ENCODE peak calls at places on chromosomes 12 and 14, in seven cellular contexts. One of them, this sample, is unnamed.

GRCh38 chr12:112350593-112351592 is 31.3 kb downstream of the HECTD4 start:
- DNase-seq in upper lobe of left lung: no peak
- DNase-seq in CD4-positive, CD25-positive, alpha-beta regulatory T cell: no peak
- DNase-seq in prostate gland: peak
- DNase-seq in substantia nigra: no peak
- DNase-seq in WERI-Rb-1: no peak
- DNase-seq in psoas muscle: no peak
- DNase-seq in this sample: no peak

GRCh38 chr12:16586350-16587109 is 19.4 kb downstream of the LMO3 start:
- DNase-seq in psoas muscle: no peak
- DNase-seq in substantia nigra: no peak
- DNase-seq in upper lobe of left lung: no peak
- DNase-seq in CD4-positive, CD25-positive, alpha-beta regulatory T cell: no peak
- DNase-seq in prostate gland: no peak
- DNase-seq in WERI-Rb-1: no peak
- DNase-seq in this sample: peak

GRCh38 chr14:87149583-87150354 is 843.2 kb downstream of the GALC start:
- DNase-seq in prostate gland: no peak
- DNase-seq in upper lobe of left lung: no peak
- DNase-seq in substantia nigra: no peak
- DNase-seq in psoas muscle: no peak
- DNase-seq in CD4-positive, CD25-positive, alpha-beta regulatory T cell: no peak
- DNase-seq in WERI-Rb-1: no peak
- DNase-seq in this sample: no peak

GRCh38 chr14:61296707-61297502 is 15.8 kb upstream of the TMEM30B start:
- DNase-seq in WERI-Rb-1: no peak
- DNase-seq in substantia nigra: no peak
- DNase-seq in upper lobe of left lung: no peak
- DNase-seq in CD4-positive, CD25-positive, alpha-beta regulatory T cell: peak
- DNase-seq in psoas muscle: no peak
- DNase-seq in prostate gland: no peak
- DNase-seq in this sample: no peak

GRCh38 chr14:104680806-104681688 is 8.4 kb upstream of the INF2 start:
- DNase-seq in WERI-Rb-1: peak
- DNase-seq in CD4-positive, CD25-positive, alpha-beta regulatory T cell: no peak
- DNase-seq in substantia nigra: peak
- DNase-seq in psoas muscle: peak
- DNase-seq in upper lobe of left lung: peak
- DNase-seq in prostate gland: peak
- DNase-seq in this sample: peak

GRCh38 chr12:4984344-4984743 is 59.3 kb upstream of the KCNA5 start:
- DNase-seq in WERI-Rb-1: no peak
- DNase-seq in upper lobe of left lung: no peak
- DNase-seq in CD4-positive, CD25-positive, alpha-beta regulatory T cell: no peak
- DNase-seq in psoas muscle: no peak
- DNase-seq in prostate gland: no peak
- DNase-seq in substantia nigra: no peak
- DNase-seq in this sample: no peak

GRCh38 chr14:78598046-78598652 is 428.0 kb downstream of the NRXN3 start:
- DNase-seq in WERI-Rb-1: peak
- DNase-seq in psoas muscle: peak
- DNase-seq in CD4-positive, CD25-positive, alpha-beta regulatory T cell: peak
- DNase-seq in prostate gland: peak
- DNase-seq in upper lobe of left lung: peak
- DNase-seq in substantia nigra: peak
- DNase-seq in this sample: peak

GRCh38 chr14:66487159-66487558 is 988 bp downstream of the CCDC196 start:
- DNase-seq in upper lobe of left lung: no peak
- DNase-seq in substantia nigra: no peak
- DNase-seq in psoas muscle: no peak
- DNase-seq in WERI-Rb-1: no peak
- DNase-seq in prostate gland: no peak
- DNase-seq in CD4-positive, CD25-positive, alpha-beta regulatory T cell: no peak
- DNase-seq in this sample: no peak

GRCh38 chr12:102095677-102096263 is 24.1 kb downstream of the NUP37 start:
- DNase-seq in WERI-Rb-1: no peak
- DNase-seq in psoas muscle: no peak
- DNase-seq in substantia nigra: no peak
- DNase-seq in prostate gland: no peak
- DNase-seq in upper lobe of left lung: no peak
- DNase-seq in CD4-positive, CD25-positive, alpha-beta regulatory T cell: peak
- DNase-seq in this sample: no peak

GRCh38 chr12:9731393-9731792 is 1.5 kb downstream of the CLECL1 start:
- DNase-seq in CD4-positive, CD25-positive, alpha-beta regulatory T cell: no peak
- DNase-seq in prostate gland: no peak
- DNase-seq in WERI-Rb-1: no peak
- DNase-seq in psoas muscle: no peak
- DNase-seq in upper lobe of left lung: no peak
- DNase-seq in substantia nigra: no peak
- DNase-seq in this sample: no peak

GRCh38 chr14:29650554-29651269 is 276.9 kb downstream of the PRKD1 start:
- DNase-seq in prostate gland: no peak
- DNase-seq in psoas muscle: no peak
- DNase-seq in substantia nigra: no peak
- DNase-seq in CD4-positive, CD25-positive, alpha-beta regulatory T cell: no peak
- DNase-seq in upper lobe of left lung: no peak
- DNase-seq in WERI-Rb-1: no peak
- DNase-seq in this sample: no peak

GRCh38 chr12:70853326-70853725 is 67.2 kb downstream of the PTPRR start:
- DNase-seq in substantia nigra: no peak
- DNase-seq in prostate gland: no peak
- DNase-seq in CD4-positive, CD25-positive, alpha-beta regulatory T cell: no peak
- DNase-seq in upper lobe of left lung: no peak
- DNase-seq in psoas muscle: no peak
- DNase-seq in WERI-Rb-1: no peak
- DNase-seq in this sample: peak

GRCh38 chr14:101719708-101720107 is 41.8 kb upstream of the PPP2R5C start:
- DNase-seq in psoas muscle: peak
- DNase-seq in WERI-Rb-1: peak
- DNase-seq in upper lobe of left lung: no peak
- DNase-seq in CD4-positive, CD25-positive, alpha-beta regulatory T cell: no peak
- DNase-seq in substantia nigra: no peak
- DNase-seq in prostate gland: no peak
- DNase-seq in this sample: no peak

GRCh38 chr12:67241482-67241881 is 27.7 kb upstream of the CAND1 start:
- DNase-seq in psoas muscle: no peak
- DNase-seq in CD4-positive, CD25-positive, alpha-beta regulatory T cell: no peak
- DNase-seq in substantia nigra: no peak
- DNase-seq in upper lobe of left lung: no peak
- DNase-seq in prostate gland: no peak
- DNase-seq in WERI-Rb-1: no peak
- DNase-seq in this sample: no peak

GRCh38 chr12:67355428-67356385 is 86.5 kb downstream of the CAND1 start:
- DNase-seq in psoas muscle: no peak
- DNase-seq in WERI-Rb-1: peak
- DNase-seq in prostate gland: no peak
- DNase-seq in CD4-positive, CD25-positive, alpha-beta regulatory T cell: peak
- DNase-seq in substantia nigra: no peak
- DNase-seq in upper lobe of left lung: no peak
- DNase-seq in this sample: no peak

GRCh38 chr12:24025153-24025798 is 75.8 kb upstream of the SOX5 start:
- DNase-seq in upper lobe of left lung: no peak
- DNase-seq in WERI-Rb-1: no peak
- DNase-seq in prostate gland: no peak
- DNase-seq in substantia nigra: no peak
- DNase-seq in CD4-positive, CD25-positive, alpha-beta regulatory T cell: no peak
- DNase-seq in psoas muscle: no peak
- DNase-seq in this sample: no peak

GRCh38 chr12:82596484-82596883 is 90.2 kb upstream of the TMTC2 start:
- DNase-seq in upper lobe of left lung: no peak
- DNase-seq in WERI-Rb-1: no peak
- DNase-seq in substantia nigra: no peak
- DNase-seq in psoas muscle: no peak
- DNase-seq in CD4-positive, CD25-positive, alpha-beta regulatory T cell: no peak
- DNase-seq in prostate gland: no peak
- DNase-seq in this sample: no peak

GRCh38 chr12:112199136-112199535 is 73.8 kb downstream of the TRAFD1 start:
- DNase-seq in prostate gland: no peak
- DNase-seq in psoas muscle: no peak
- DNase-seq in WERI-Rb-1: no peak
- DNase-seq in upper lobe of left lung: no peak
- DNase-seq in CD4-positive, CD25-positive, alpha-beta regulatory T cell: no peak
- DNase-seq in substantia nigra: no peak
- DNase-seq in this sample: no peak

GRCh38 chr12:126926023-126926600 is 1340.9 kb upstream of the TMEM132C start:
- DNase-seq in prostate gland: no peak
- DNase-seq in WERI-Rb-1: peak
- DNase-seq in upper lobe of left lung: no peak
- DNase-seq in CD4-positive, CD25-positive, alpha-beta regulatory T cell: no peak
- DNase-seq in psoas muscle: no peak
- DNase-seq in substantia nigra: no peak
- DNase-seq in this sample: no peak

GRCh38 chr12:57609781-57610552 is 1.3 kb upstream of the ARHGEF25 start:
- DNase-seq in psoas muscle: peak
- DNase-seq in CD4-positive, CD25-positive, alpha-beta regulatory T cell: no peak
- DNase-seq in substantia nigra: no peak
- DNase-seq in WERI-Rb-1: no peak
- DNase-seq in prostate gland: no peak
- DNase-seq in upper lobe of left lung: peak
- DNase-seq in this sample: no peak

GRCh38 chr12:67916266-67916970 is 72.8 kb upstream of the IFNG-AS1 start:
- DNase-seq in WERI-Rb-1: no peak
- DNase-seq in CD4-positive, CD25-positive, alpha-beta regulatory T cell: no peak
- DNase-seq in psoas muscle: no peak
- DNase-seq in prostate gland: no peak
- DNase-seq in upper lobe of left lung: no peak
- DNase-seq in substantia nigra: no peak
- DNase-seq in this sample: no peak

GRCh38 chr12:48197549-48197966 is 5.5 kb downstream of the OR10AD1 start:
- DNase-seq in WERI-Rb-1: no peak
- DNase-seq in prostate gland: no peak
- DNase-seq in substantia nigra: no peak
- DNase-seq in CD4-positive, CD25-positive, alpha-beta regulatory T cell: no peak
- DNase-seq in psoas muscle: no peak
- DNase-seq in upper lobe of left lung: no peak
- DNase-seq in this sample: no peak

DNA sequence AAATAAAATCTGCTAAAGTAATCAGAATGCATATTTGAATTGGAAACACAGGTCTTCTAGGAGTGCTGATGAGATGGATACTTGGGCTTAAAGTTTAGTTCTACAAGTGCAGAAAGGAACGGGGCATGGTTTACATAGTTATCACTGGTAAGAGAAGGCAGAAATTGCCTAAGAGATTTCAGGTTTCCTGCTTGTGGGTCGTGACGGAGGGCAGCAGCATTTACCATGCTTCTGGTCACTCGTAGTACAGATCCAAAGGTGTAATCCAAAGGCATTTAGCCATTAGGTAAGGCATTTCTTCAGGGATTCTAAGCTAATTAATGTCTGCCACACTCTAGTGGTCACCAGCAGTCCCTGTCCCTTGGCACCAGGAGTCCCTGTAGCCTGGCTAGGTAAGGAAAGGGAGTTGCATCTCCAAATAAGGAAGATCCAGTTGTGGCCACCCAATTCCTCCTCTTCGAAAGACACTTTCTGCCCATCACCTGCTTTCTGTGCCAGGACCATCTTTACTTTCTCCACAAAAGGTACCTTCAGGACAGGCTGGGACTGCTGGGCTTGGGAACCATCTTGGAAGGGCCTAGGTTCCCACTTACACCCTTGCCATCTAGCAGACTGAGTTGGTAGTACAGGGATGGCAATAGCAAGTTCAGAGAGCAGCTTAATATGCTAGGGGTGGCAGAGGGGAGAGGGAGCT is 1.5 kb downstream of the GSTZ1 start:
- DNase-seq in WERI-Rb-1: no peak
- DNase-seq in upper lobe of left lung: no peak
- DNase-seq in prostate gland: no peak
- DNase-seq in psoas muscle: no peak
- DNase-seq in substantia nigra: no peak
- DNase-seq in CD4-positive, CD25-positive, alpha-beta regulatory T cell: no peak
- DNase-seq in this sample: peak
- H3K27ac ChIP-seq in WERI-Rb-1: peak
- H3K27ac ChIP-seq in upper lobe of left lung: peak
- H3K27ac ChIP-seq in prostate gland: peak
- H3K27ac ChIP-seq in psoas muscle: peak
- H3K27ac ChIP-seq in substantia nigra: peak
- H3K27ac ChIP-seq in CD4-positive, CD25-positive, alpha-beta regulatory T cell: peak
- H3K27ac ChIP-seq in this sample: peak

DNA sequence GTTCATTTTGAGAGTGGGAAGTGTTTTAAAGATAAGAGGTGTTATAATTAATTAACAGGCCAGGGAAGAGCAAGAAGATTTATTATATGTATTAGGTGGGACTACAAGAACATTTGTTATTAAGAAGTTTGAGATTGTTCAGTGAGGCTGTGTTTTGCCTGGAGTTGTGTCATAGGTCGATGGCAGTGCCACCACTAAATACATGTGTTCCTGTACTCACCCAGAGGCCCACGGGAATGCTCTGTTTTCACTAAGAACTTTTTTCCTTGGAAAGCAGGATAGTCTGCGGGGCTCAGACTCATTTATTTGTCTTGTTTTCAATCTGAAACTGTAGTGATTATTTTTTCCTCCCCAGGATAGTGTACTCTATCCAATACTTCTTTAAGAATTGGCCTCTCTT is 10.1 kb downstream of the IRAK3 start:
- DNase-seq in psoas muscle: no peak
- DNase-seq in substantia nigra: no peak
- DNase-seq in upper lobe of left lung: no peak
- DNase-seq in WERI-Rb-1: no peak
- DNase-seq in CD4-positive, CD25-positive, alpha-beta regulatory T cell: no peak
- DNase-seq in prostate gland: no peak
- DNase-seq in this sample: no peak
- H3K27ac ChIP-seq in psoas muscle: no peak
- H3K27ac ChIP-seq in substantia nigra: no peak
- H3K27ac ChIP-seq in upper lobe of left lung: no peak
- H3K27ac ChIP-seq in WERI-Rb-1: no peak
- H3K27ac ChIP-seq in CD4-positive, CD25-positive, alpha-beta regulatory T cell: no peak
- H3K27ac ChIP-seq in prostate gland: no peak
- H3K27ac ChIP-seq in this sample: no peak

GRCh38 chr12:49377386-49377785 is 10.1 kb downstream of the SPATS2 start:
- DNase-seq in CD4-positive, CD25-positive, alpha-beta regulatory T cell: no peak
- DNase-seq in psoas muscle: no peak
- DNase-seq in WERI-Rb-1: no peak
- DNase-seq in prostate gland: no peak
- DNase-seq in substantia nigra: no peak
- DNase-seq in upper lobe of left lung: no peak
- DNase-seq in this sample: no peak
- H3K27ac ChIP-seq in CD4-positive, CD25-positive, alpha-beta regulatory T cell: no peak
- H3K27ac ChIP-seq in psoas muscle: no peak
- H3K27ac ChIP-seq in WERI-Rb-1: no peak
- H3K27ac ChIP-seq in prostate gland: no peak
- H3K27ac ChIP-seq in substantia nigra: no peak
- H3K27ac ChIP-seq in upper lobe of left lung: no peak
- H3K27ac ChIP-seq in this sample: no peak

DNA sequence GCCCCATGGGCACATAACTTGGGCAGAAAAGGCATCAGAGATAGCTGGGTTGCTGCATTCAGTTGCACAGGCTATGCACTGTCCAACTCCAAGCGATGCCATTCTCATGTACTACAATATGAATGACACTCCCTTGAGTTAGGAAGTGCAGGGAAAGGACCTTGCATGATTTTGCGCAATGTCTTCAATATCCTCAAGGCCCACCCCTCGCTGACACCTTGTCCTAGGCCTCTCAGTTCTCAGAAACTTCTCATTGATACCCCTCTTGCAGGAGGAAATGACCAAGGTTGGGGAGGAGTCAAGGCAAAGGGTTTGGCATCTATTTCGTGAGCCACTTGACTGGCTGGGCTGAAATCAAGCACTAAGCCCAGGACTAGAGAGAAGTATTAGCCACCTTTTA is 70.4 kb downstream of the ARL6IP4 start:
- DNase-seq in WERI-Rb-1: no peak
- DNase-seq in prostate gland: no peak
- DNase-seq in CD4-positive, CD25-positive, alpha-beta regulatory T cell: no peak
- DNase-seq in upper lobe of left lung: no peak
- DNase-seq in psoas muscle: no peak
- DNase-seq in substantia nigra: no peak
- DNase-seq in this sample: no peak
- H3K27ac ChIP-seq in WERI-Rb-1: no peak
- H3K27ac ChIP-seq in prostate gland: peak
- H3K27ac ChIP-seq in CD4-positive, CD25-positive, alpha-beta regulatory T cell: no peak
- H3K27ac ChIP-seq in upper lobe of left lung: no peak
- H3K27ac ChIP-seq in psoas muscle: peak
- H3K27ac ChIP-seq in substantia nigra: no peak
- H3K27ac ChIP-seq in this sample: peak

This sample was measured in sigmoid colon.